ENCODE peak calls at places on chromosomes 1 and 21, in six cellular contexts. R is heart right ventricle, W is AG04450, L is astrocyte of the cerebellum, N is PC-3, T is transverse colon. O is an unnamed sample.

GRCh38 chr1:172902861-172903381 is 147.8 kb downstream of the TNFSF18 start:
- DNase-seq in R (no peak), W (no peak), L (peak), N (peak), T (no peak), O (peak)

GRCh38 chr1:199029401-199029800 is 390.6 kb downstream of the PTPRC start:
- DNase-seq in R (no peak), W (peak), L (peak), N (peak), T (no peak), O (no peak)

GRCh38 chr1:68449901-68450300 is at the start of gene RPE65:
- DNase-seq in R (no peak), W (no peak), L (peak), N (no peak), T (no peak), O (no peak)

GRCh38 chr1:34166191-34167090 is 1.4 kb upstream of the CSMD2 start:
- DNase-seq in R (no peak), W (no peak), L (no peak), N (no peak), T (no peak), O (no peak)

GRCh38 chr1:82226198-82226505 is 425.4 kb downstream of the ADGRL2 start:
- DNase-seq in R (no peak), W (no peak), L (no peak), N (no peak), T (no peak), O (no peak)

GRCh38 chr1:93331412-93331811 is 14.3 kb upstream of the DR1 start:
- DNase-seq in R (no peak), W (no peak), L (no peak), N (peak), T (no peak), O (no peak)

GRCh38 chr1:113872219-113872934 is 865 bp upstream of the PTPN22 start:
- DNase-seq in R (no peak), W (no peak), L (no peak), N (no peak), T (no peak), O (no peak)

GRCh38 chr21:31218830-31219608 is 125.0 kb downstream of the TIAM1 start:
- DNase-seq in R (peak), W (no peak), L (peak), N (peak), T (peak), O (no peak)

GRCh38 chr1:36143424-36143823 is 5.9 kb downstream of the TRAPPC3 start:
- DNase-seq in R (no peak), W (no peak), L (no peak), N (no peak), T (no peak), O (no peak)

GRCh38 chr1:9448132-9449105 is 90.8 kb upstream of the SLC25A33 start:
- DNase-seq in R (no peak), W (no peak), L (no peak), N (no peak), T (no peak), O (no peak)
- H3K4me3 ChIP-seq in R (no peak), W (no peak), L (no peak), N (no peak), T (no peak), O (no peak)

GRCh38 chr1:46489638-46490602 is at the start of gene DMBX1:
- DNase-seq in R (peak), W (no peak), L (no peak), N (peak), T (peak), O (no peak)
- H3K4me3 ChIP-seq in R (peak), W (no peak), L (no peak), N (peak), T (no peak), O (no peak)

DNA sequence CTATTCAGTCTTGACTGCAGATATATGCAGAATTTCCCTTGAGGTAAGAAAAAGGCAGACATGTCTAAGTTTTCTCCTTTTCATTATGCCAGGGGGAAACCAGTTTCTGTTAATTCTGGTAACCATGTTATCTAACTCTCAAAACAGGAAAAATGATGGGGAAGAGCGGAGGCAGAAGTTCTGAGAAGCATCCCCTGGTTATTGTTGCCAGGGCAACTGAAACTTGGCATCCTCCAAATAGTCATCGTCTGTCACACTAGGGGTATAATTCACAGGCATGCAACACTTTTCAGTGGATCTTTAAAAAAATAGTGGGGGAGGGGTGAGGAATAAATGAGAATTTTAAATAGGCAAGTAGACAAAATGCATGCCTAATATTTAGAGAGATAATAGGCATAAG is 715.3 kb upstream of the CXADR start:
- DNase-seq in R (no peak), W (no peak), L (no peak), N (no peak), T (no peak), O (no peak)
- H3K4me3 ChIP-seq in R (no peak), W (no peak), L (no peak), N (no peak), T (no peak), O (no peak)

GRCh38 chr1:194776657-194777056 is 1590.2 kb upstream of the B3GALT2 start:
- DNase-seq in R (no peak), W (no peak), L (no peak), N (no peak), T (no peak), O (no peak)
- H3K4me3 ChIP-seq in R (no peak), W (no peak), L (no peak), N (no peak), T (no peak), O (no peak)

DNA sequence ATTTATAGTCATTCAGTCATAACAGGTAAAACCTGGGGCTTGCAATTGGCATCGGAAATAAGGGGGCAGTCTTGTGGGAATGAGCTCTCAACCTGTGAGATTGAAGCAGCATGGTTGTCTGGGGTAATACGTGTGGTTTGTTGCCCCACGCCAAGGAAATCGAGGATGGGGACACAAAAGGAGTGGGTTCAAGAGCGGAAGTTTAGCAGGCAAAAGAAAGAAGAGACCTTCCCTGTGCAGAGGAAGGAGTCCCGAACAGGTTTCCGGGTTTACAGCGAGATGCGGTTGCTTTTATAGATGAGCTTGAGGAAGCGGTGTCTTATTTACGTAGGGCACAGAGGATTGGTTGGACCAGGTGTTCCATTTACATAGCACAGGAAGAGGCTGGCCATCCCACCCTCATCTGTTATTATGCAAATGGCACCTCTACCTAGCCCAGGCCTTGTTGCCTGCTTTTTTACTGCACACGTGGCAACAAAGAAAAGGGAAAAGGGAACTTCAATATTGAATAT is 37.3 kb downstream of the IFNAR1 start:
- DNase-seq in R (no peak), W (no peak), L (no peak), N (peak), T (peak), O (no peak)
- H3K4me3 ChIP-seq in R (peak), W (no peak), L (no peak), N (peak), T (no peak), O (no peak)

GRCh38 chr1:27856561-27857343 is 15.6 kb upstream of the THEMIS2 start:
- DNase-seq in R (no peak), W (no peak), L (no peak), N (no peak), T (no peak), O (no peak)

GRCh38 chr1:27855085-27855484 is 17.3 kb upstream of the THEMIS2 start:
- DNase-seq in R (no peak), W (no peak), L (no peak), N (no peak), T (no peak), O (no peak)

GRCh38 chr1:27858949-27859576 is 13.3 kb upstream of the THEMIS2 start:
- DNase-seq in R (no peak), W (no peak), L (no peak), N (no peak), T (no peak), O (no peak)

GRCh38 chr1:27861436-27861835 is 10.9 kb upstream of the THEMIS2 start:
- DNase-seq in R (no peak), W (no peak), L (no peak), N (no peak), T (no peak), O (no peak)

GRCh38 chr1:27858072-27858948 is 14.0 kb upstream of the THEMIS2 start:
- DNase-seq in R (peak), W (peak), L (peak), N (peak), T (peak), O (peak)
- H3K4me3 ChIP-seq in R (no peak), W (no peak), L (no peak), N (no peak), T (no peak), O (no peak)